ENCODE peak calls at places on chromosomes 11 and 22, in eight cellular contexts. R is AG04450; Q is CD4-positive, alpha-beta T cell; J is adrenal gland; K is sigmoid colon; C is mammary epithelial cell; N is A549; P is spleen. F is an unnamed sample.

GRCh38 chr11:78318733-78319132 is 98.9 kb downstream of the GAB2 start:
- DNase-seq in Q (no peak), K (no peak), J (no peak), C (no peak), P (no peak), N (no peak), R (no peak), F (no peak)

GRCh38 chr11:47550288-47551052 is 2.5 kb downstream of the CELF1 start:
- DNase-seq in Q (no peak), R (no peak), P (peak), C (no peak), J (no peak), K (no peak), N (no peak), F (no peak)

GRCh38 chr11:72569966-72570892 is 104.0 kb downstream of the PDE2A start:
- DNase-seq in N (no peak), J (no peak), Q (no peak), C (peak), P (no peak), K (no peak), R (peak), F (no peak)

GRCh38 chr11:93085097-93085496 is 112.7 kb downstream of the SLC36A4 start:
- DNase-seq in K (no peak), N (no peak), Q (no peak), C (peak), P (no peak), J (no peak), R (no peak), F (no peak)

GRCh38 chr11:107591098-107591445 is at the start of gene ELMOD1:
- DNase-seq in P (peak), K (peak), J (peak), R (no peak), Q (no peak), N (peak), C (peak), F (peak)

GRCh38 chr11:118099838-118100570 is 13.2 kb upstream of the SMIM35 start:
- DNase-seq in C (no peak), J (no peak), P (no peak), Q (no peak), N (no peak), R (no peak), K (peak), F (no peak)

GRCh38 chr11:45354976-45355705 is 69.0 kb upstream of the SYT13 start:
- DNase-seq in Q (peak), N (peak), C (peak), K (peak), R (no peak), P (peak), J (peak), F (peak)

GRCh38 chr11:65316311-65316978 is 1.8 kb downstream of the CDC42EP2 start:
- DNase-seq in J (no peak), Q (no peak), N (peak), K (peak), C (peak), R (peak), P (no peak), F (no peak)

GRCh38 chr11:130209128-130209932 is 49.7 kb downstream of the ST14 start:
- DNase-seq in N (no peak), J (peak), P (no peak), Q (no peak), K (peak), C (no peak), R (no peak), F (no peak)

GRCh38 chr11:102985850-102986249 is 30.3 kb upstream of the MMP13 start:
- DNase-seq in Q (no peak), P (no peak), J (no peak), K (no peak), R (no peak), N (no peak), C (no peak), F (no peak)

GRCh38 chr11:28878025-28878424 is 769.8 kb downstream of the METTL15 start:
- DNase-seq in P (no peak), Q (no peak), J (no peak), C (peak), R (no peak), N (peak), K (no peak), F (no peak)

GRCh38 chr11:63945482-63946163 is 6.8 kb downstream of the NAA40 start:
- DNase-seq in K (peak), N (peak), J (peak), C (peak), Q (peak), R (peak), P (no peak), F (peak)

GRCh38 chr11:61049066-61049382 is 53.3 kb upstream of the CD5 start:
- DNase-seq in Q (no peak), R (no peak), J (no peak), N (no peak), P (no peak), C (no peak), K (no peak), F (no peak)

GRCh38 chr11:123707606-123708205 is 33.8 kb downstream of the ZNF202 start:
- DNase-seq in P (no peak), C (peak), R (peak), N (peak), J (peak), Q (peak), K (no peak), F (peak)

GRCh38 chr11:8149726-8150125 is 19.1 kb downstream of the RIC3 start:
- DNase-seq in C (no peak), P (no peak), Q (no peak), K (no peak), R (no peak), N (no peak), J (no peak), F (no peak)

GRCh38 chr11:88297320-88298263 is 39.9 kb downstream of the CTSC start:
- DNase-seq in J (no peak), K (no peak), N (no peak), R (no peak), P (no peak), C (no peak), Q (no peak), F (no peak)

GRCh38 chr11:71474141-71474770 is 21.3 kb downstream of the NADSYN1 start:
- DNase-seq in N (no peak), R (no peak), J (no peak), C (no peak), P (peak), K (peak), Q (no peak), F (no peak)

GRCh38 chr11:127962416-127962815 is 624.9 kb downstream of the ETS1 start:
- DNase-seq in N (no peak), R (no peak), J (no peak), Q (no peak), P (no peak), C (no peak), K (no peak), F (no peak)

GRCh38 chr11:75492181-75492820 is 33.4 kb downstream of the GDPD5 start:
- DNase-seq in Q (peak), P (peak), J (no peak), C (peak), N (no peak), R (no peak), K (no peak), F (peak)

GRCh38 chr11:69131644-69132300 is 24.0 kb upstream of the SMIM38 start:
- DNase-seq in N (peak), Q (no peak), C (peak), J (peak), K (no peak), P (peak), R (peak), F (no peak)
- TF ChIP-seq CTCF in N (peak), Q (no peak), C (peak), J (peak), K (peak), P (peak), R (peak), F (peak)

GRCh38 chr11:43177938-43178337 is 133.9 kb upstream of the API5 start:
- DNase-seq in P (no peak), Q (no peak), C (no peak), K (no peak), R (no peak), N (no peak), J (no peak), F (no peak)

GRCh38 chr11:43172477-43172876 is 139.3 kb upstream of the API5 start:
- DNase-seq in C (no peak), J (no peak), P (no peak), R (no peak), Q (no peak), N (no peak), K (no peak), F (no peak)
- TF ChIP-seq CTCF in C (no peak), J (no peak), P (no peak), R (no peak), Q (no peak), N (no peak), K (no peak), F (no peak)

DNA sequence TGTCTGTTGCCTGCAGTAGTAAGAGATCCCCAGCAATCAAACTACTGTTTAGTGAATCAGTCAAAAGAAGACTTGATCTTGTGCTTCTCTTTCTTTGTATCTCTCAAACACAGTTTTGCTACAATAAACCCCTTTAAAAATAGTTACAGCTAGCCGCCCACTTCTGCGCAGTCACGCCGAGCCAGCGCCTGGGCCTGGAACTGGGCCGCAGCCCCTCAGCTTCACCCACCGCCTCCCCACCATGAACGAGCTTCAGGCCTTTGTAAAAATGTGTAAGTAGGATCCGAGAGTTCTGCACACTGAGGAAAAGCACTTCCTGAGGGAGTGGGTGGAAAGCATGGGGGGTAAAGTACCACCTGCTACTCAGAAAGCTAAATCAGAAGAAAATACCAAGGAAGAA is 60.5 kb downstream of the CWC15 start:
- DNase-seq in Q (no peak), R (no peak), P (no peak), C (no peak), N (no peak), J (no peak), K (no peak), F (no peak)
- TF ChIP-seq CTCF in Q (no peak), R (no peak), P (no peak), C (no peak), N (no peak), J (no peak), K (no peak), F (no peak)

DNA sequence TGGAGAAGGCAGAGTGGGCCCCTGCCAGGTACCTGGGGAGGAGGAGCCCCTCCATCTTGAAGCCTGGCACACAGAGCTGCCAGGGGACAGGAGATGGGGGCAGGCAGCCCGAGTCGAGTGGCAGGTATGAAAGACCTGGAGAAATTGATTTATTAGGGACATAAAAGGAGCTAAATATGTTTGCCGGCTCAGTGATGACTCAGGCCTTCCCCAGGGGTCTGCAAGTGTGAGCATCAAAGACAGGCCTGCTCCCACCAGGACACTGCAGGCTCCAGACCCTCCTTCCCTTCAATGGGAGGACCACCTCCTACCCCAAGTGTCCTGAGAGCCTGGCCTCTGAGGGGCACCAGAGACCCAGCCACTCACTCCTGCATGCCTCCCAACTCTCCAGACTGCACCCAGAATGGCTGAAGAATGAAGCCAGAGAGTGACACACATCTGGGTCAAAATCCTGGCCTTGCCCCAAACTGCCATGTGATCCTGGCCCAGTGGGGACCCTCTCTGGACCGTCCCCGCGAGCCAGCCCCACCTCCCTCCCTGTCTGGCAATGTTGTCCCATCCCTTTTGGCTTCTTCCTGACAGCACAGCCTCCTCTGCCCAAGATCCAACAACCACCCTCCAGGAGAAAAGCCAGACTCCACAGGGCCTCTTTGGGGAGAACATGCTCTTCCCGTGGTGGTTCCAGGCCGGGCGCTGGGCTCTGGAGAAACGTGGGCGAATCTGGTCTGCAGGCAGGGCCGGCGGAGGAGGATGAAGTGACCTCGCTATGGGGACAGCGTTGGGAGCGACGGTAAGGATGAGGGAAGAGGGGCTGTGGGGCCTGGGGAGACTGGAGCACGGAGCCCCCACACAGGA is 36.2 kb downstream of the CYTH4 start:
- DNase-seq in Q (no peak), P (no peak), J (no peak), N (no peak), C (no peak), R (no peak), K (no peak), F (no peak)
- TF ChIP-seq CTCF in Q (no peak), P (no peak), J (no peak), N (peak), C (no peak), R (peak), K (no peak), F (no peak)

GRCh38 chr11:132858203-132858602 is 674.1 kb downstream of the OPCML start:
- DNase-seq in R (peak), N (peak), C (peak), K (no peak), J (no peak), P (no peak), Q (no peak), F (no peak)
- TF ChIP-seq CTCF in R (peak), N (no peak), C (peak), K (no peak), J (no peak), P (no peak), Q (no peak), F (no peak)

GRCh38 chr22:36497910-36498669 is 8.8 kb downstream of the FOXRED2 start:
- DNase-seq in K (no peak), Q (no peak), P (no peak), N (no peak), R (no peak), C (no peak), J (no peak), F (no peak)
- TF ChIP-seq CTCF in K (no peak), Q (no peak), P (no peak), N (no peak), R (no peak), C (no peak), J (no peak), F (no peak)

GRCh38 chr22:44567846-44568493 is 69.9 kb upstream of the RTL6 start:
- DNase-seq in C (peak), K (peak), P (peak), J (peak), R (no peak), Q (peak), N (peak), F (no peak)
- TF ChIP-seq CTCF in C (peak), K (peak), P (peak), J (peak), R (peak), Q (peak), N (peak), F (peak)

DNA sequence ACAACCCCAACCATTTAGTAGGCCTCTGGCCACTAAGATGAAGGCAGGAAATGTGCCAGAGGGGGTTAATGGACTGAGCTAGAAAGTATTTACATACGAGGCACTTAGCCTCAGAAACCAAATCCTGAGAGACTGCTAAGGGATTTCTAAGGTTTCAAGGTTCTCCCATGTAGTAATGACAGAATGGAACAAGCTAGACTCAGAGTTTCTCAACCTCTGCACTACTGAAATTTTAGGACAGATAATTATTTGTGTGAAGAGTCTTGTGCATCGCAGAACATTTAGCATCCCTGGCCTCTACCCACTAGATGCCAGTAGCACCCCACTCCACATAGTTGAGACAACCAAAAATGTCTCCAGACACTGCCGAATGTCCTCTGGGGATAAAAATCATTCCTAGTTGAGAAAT is 54.8 kb upstream of the CHRM4 start:
- DNase-seq in K (no peak), C (no peak), J (no peak), P (no peak), Q (no peak), N (no peak), R (no peak), F (no peak)
- TF ChIP-seq CTCF in K (no peak), C (no peak), J (no peak), P (no peak), Q (no peak), N (no peak), R (peak), F (peak)